ENCODE peak calls at places on chromosomes 7 and 10, in four cellular contexts. R, V, G and H are unnamed samples.

GRCh38 chr10:132940791-132941465 is 1.4 kb downstream of the CFAP46 start:
- DNase-seq in V (no peak), R (no peak), G (no peak), H (no peak)

GRCh38 chr10:101120884-101121660 is 10.0 kb upstream of the TLX1 start:
- DNase-seq in V (no peak), G (no peak), R (peak; percentile 31), H (no peak)

GRCh38 chr10:80408198-80409085 is at the start of gene PRXL2A:
- DNase-seq in R (peak; percentile 92), G (peak; percentile 90), V (peak; percentile 97), H (no peak)

GRCh38 chr7:67875558-67875957 is 878.9 kb downstream of the TYW1 start:
- DNase-seq in V (no peak), G (peak; percentile 19), R (no peak), H (no peak)

GRCh38 chr10:131857156-131858117 is 43.4 kb upstream of the PPP2R2D start:
- DNase-seq in R (peak; percentile 25), G (no peak), V (no peak), H (no peak)

GRCh38 chr10:42952358-42952757 is 124.5 kb upstream of the RET start:
- DNase-seq in G (peak; percentile 91), R (peak; percentile 92), V (peak; percentile 89), H (no peak)

GRCh38 chr7:55250313-55250712 is 114.8 kb upstream of the LANCL2 start:
- DNase-seq in R (peak; percentile 77), V (peak; percentile 76), G (peak; percentile 77), H (no peak)

GRCh38 chr7:149826344-149827088 is 11.7 kb upstream of the ZNF862 start:
- DNase-seq in R (no peak), G (no peak), V (no peak), H (no peak)

GRCh38 chr7:121138262-121138933 is 149.9 kb downstream of the CPED1 start:
- DNase-seq in R (no peak), G (peak; percentile 30), V (no peak), H (no peak)

GRCh38 chr10:34654211-34654610 is 160.9 kb downstream of the PARD3 start:
- DNase-seq in G (no peak), V (no peak), R (no peak), H (no peak)

GRCh38 chr10:34658934-34659333 is 156.2 kb downstream of the PARD3 start:
- DNase-seq in G (no peak), R (no peak), V (no peak), H (no peak)

GRCh38 chr10:34653530-34653929 is 161.6 kb downstream of the PARD3 start:
- DNase-seq in R (no peak), V (no peak), G (no peak), H (no peak)

GRCh38 chr10:34656676-34657075 is 158.4 kb downstream of the PARD3 start:
- DNase-seq in G (no peak), V (no peak), R (no peak), H (no peak)

GRCh38 chr10:34655286-34656170 is 159.6 kb downstream of the PARD3 start:
- DNase-seq in G (peak; percentile 91), R (no peak), V (peak; percentile 74), H (peak; percentile 75)
- H4K5ac ChIP-seq in G (no peak overlapping the region), R (no peak overlapping the region), V (no peak overlapping the region), H (no peak overlapping the region)

DNA sequence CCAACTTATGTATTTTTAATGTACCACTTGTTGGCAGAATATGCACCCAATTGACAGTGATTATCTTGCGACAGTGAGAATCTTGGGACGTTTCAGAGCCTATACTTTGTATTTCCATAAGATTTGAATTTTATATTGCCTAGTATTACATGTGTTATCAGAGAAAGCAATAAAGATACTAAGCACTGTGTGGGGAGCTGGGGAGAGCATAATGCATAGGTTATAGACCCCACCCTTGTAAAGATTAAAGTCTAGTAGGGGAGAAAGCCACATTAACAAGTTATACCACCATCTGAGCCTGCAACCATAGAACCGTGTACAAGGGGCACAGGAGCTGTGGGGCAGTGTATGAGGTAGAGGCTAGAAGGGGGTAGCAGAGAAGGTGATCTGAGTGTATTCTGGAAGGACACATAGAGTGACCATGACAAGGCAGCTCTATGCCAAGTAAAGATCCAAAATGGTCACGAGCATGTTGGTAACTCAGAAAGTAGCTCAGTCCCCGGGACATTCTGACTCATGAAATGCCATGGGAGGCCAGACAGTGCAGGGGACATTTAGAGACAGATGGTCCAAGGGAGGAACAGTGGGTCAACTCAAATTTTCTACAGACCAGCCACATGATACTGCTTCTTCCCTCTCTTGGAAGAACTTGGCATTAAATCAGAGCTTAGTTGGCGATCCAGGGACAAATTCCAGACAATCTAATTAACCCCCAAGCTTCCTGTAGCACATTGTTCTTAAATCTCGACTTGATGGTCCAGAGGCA is 84.5 kb downstream of the ADRA2A start:
- DNase-seq in R (no peak), V (no peak), G (no peak), H (no peak)
- H3K23ac ChIP-seq in R (no peak overlapping the region), V (no peak overlapping the region), G (no peak overlapping the region), H (no peak overlapping the region)

DNA sequence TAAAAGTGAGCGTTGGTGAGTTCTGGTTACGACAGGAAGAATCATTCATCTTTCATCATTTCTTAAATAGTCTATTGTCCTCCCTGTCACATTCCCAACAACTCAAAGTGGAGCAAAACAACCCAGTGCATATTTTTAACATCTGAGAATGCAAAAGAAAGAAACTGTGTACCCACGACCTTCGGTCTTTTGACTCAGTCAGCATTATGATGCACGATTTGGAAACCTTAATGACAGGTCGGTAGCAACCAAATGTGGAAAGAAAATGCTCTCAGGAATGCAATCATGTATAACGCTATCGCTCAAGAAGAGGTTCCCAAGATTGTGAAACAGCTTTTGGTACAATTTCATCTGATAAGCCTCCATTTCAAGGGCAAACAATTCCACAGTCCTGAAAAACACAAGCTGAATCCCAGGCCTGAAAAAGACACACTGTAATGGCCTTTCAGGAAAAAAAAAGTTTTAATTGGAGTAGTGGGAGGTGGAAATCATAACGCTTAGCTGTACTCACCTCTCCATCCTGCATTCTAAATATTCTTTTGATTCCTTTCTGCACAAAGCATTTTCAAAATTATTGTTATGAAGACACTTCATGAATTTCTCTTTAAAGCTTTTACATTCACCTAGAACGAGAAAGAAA is 2.6 kb downstream of the COX19 start:
- DNase-seq in G (no peak), V (no peak), R (no peak), H (no peak)
- H4K5ac ChIP-seq in G (no peak overlapping the region), V (no peak overlapping the region), R (no peak overlapping the region), H (no peak overlapping the region)

DNA sequence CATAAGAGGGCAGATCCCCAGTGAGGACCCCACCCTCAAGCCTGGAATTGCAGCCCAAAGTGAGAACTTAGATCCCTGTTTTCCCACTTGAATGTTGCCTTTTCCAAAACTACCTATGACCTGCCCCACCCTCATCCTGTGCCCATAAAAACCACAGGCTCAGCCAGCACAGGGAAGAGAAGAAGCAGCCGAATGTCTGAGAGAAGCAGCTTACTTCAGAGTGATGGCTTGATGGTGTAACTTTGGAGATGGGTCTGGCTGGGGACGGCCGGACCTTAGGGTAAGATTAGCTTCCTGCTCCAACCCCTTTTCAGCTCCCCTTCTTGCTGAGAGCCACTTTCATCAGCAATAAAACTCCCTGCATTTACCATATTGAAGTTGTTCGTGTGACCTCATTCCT is 5.7 kb downstream of the SLC25A40 start:
- DNase-seq in R (no peak), G (no peak), V (no peak), H (no peak)
- H3K23ac ChIP-seq in R (no peak overlapping the region), G (no peak overlapping the region), V (no peak overlapping the region), H (no peak overlapping the region)

GRCh38 chr7:21430575-21430954 is 2.7 kb downstream of the SP4 start:
- DNase-seq in R (no peak), G (no peak), V (no peak), H (no peak)
- H4K5ac ChIP-seq in R (no peak overlapping the region), G (no peak overlapping the region), V (no peak overlapping the region), H (no peak overlapping the region)

GRCh38 chr10:118764195-118764594 is 9.4 kb upstream of the CACUL1 start:
- DNase-seq in G (no peak), V (no peak), R (no peak), H (no peak)

GRCh38 chr10:118768041-118768933 is 13.5 kb upstream of the CACUL1 start:
- DNase-seq in R (no peak), G (no peak), V (no peak), H (no peak)

GRCh38 chr10:118763202-118763988 is 8.6 kb upstream of the CACUL1 start:
- DNase-seq in R (no peak), V (no peak), G (no peak), H (no peak)

GRCh38 chr10:118769898-118770600 is 15.3 kb upstream of the CACUL1 start:
- DNase-seq in R (no peak), G (no peak), V (no peak), H (no peak)

GRCh38 chr10:118767297-118768040 is 12.7 kb upstream of the CACUL1 start:
- DNase-seq in R (no peak), V (no peak), G (no peak), H (no peak)
- H3K23ac ChIP-seq in R (no peak overlapping the region), V (no peak overlapping the region), G (no peak overlapping the region), H (no peak overlapping the region)

GRCh38 chr10:122290833-122291532 is 19.9 kb downstream of the BTBD16 start:
- DNase-seq in V (no peak), R (no peak), G (no peak), H (no peak)

GRCh38 chr10:122290334-122290733 is 19.2 kb downstream of the BTBD16 start:
- DNase-seq in G (no peak), V (no peak), R (no peak), H (no peak)

GRCh38 chr10:122292376-122292775 is 21.3 kb downstream of the BTBD16 start:
- DNase-seq in V (no peak), G (no peak), R (no peak), H (no peak)

GRCh38 chr10:122293156-122293978 is 22.3 kb downstream of the BTBD16 start:
- DNase-seq in V (no peak), G (no peak), R (no peak), H (no peak)

DNA sequence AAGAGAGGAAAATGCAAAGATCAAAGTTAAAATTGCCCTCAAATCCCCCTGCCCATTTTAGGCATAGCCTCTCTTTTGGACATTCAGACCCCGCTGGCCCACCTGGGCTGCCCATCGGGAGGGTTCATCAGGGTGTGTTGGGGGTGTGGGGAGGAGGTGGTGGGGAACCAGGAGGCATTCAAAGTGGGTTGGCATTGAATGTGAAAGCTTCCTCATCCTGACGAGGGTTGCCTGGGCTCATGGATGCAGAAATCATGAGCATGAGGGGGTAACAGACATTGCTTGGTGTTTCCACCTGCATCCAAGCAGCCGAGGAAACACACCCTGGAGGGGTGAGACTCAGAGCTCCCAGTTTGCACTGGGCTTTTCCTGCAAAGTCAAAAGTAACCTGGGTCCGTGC is 20.6 kb downstream of the BTBD16 start:
- DNase-seq in R (no peak), G (no peak), V (no peak), H (no peak)
- H4K5ac ChIP-seq in R (no peak overlapping the region), G (no peak overlapping the region), V (no peak overlapping the region), H (no peak overlapping the region)

GRCh38 chr7:564176-564890 is 44.7 kb upstream of the PDGFA start:
- DNase-seq in G (no peak), V (no peak), R (no peak), H (no peak)
- H3K23ac ChIP-seq in G (no peak overlapping the region), V (no peak overlapping the region), R (no peak overlapping the region), H (no peak overlapping the region)